ENCODE peak calls at places on chromosomes 16 and 17, in seven cellular contexts. One of them, this sample, is unnamed.

GRCh38 chr17:60006160-60006559 is 41.6 kb upstream of the RNFT1 start:
- DNase-seq in pancreas: no peak
- DNase-seq in A549: no peak
- DNase-seq in H54: no peak
- DNase-seq in NCI-H1092 treated with DMSO at 0.1 percent for 48 hours: no peak
- DNase-seq in activated B cell treated with CpG ODN at 0.5 μM for 24 hours: no peak
- DNase-seq in stimulated activated CD8-positive, alpha-beta memory T cell treated with anti-CD3 and anti-CD28 coated beads, Interleukin-2, amount 100 ng/mL, for 48 hours: no peak
- DNase-seq in this sample: no peak

GRCh38 chr17:51647873-51648272 is 387.5 kb downstream of the UTP18 start:
- DNase-seq in pancreas: no peak
- DNase-seq in A549: peak
- DNase-seq in H54: no peak
- DNase-seq in NCI-H1092 treated with DMSO at 0.1 percent for 48 hours: no peak
- DNase-seq in activated B cell treated with CpG ODN at 0.5 μM for 24 hours: no peak
- DNase-seq in stimulated activated CD8-positive, alpha-beta memory T cell treated with anti-CD3 and anti-CD28 coated beads, Interleukin-2, amount 100 ng/mL, for 48 hours: no peak
- DNase-seq in this sample: no peak

GRCh38 chr16:69318177-69318910 is 7.2 kb downstream of the VPS4A start:
- DNase-seq in pancreas: peak
- DNase-seq in A549: no peak
- DNase-seq in H54: no peak
- DNase-seq in NCI-H1092 treated with DMSO at 0.1 percent for 48 hours: no peak
- DNase-seq in activated B cell treated with CpG ODN at 0.5 μM for 24 hours: no peak
- DNase-seq in stimulated activated CD8-positive, alpha-beta memory T cell treated with anti-CD3 and anti-CD28 coated beads, Interleukin-2, amount 100 ng/mL, for 48 hours: no peak
- DNase-seq in this sample: no peak

GRCh38 chr16:27754788-27755690 is 205.1 kb downstream of the KATNIP start:
- DNase-seq in pancreas: no peak
- DNase-seq in A549: no peak
- DNase-seq in H54: no peak
- DNase-seq in NCI-H1092 treated with DMSO at 0.1 percent for 48 hours: no peak
- DNase-seq in activated B cell treated with CpG ODN at 0.5 μM for 24 hours: no peak
- DNase-seq in stimulated activated CD8-positive, alpha-beta memory T cell treated with anti-CD3 and anti-CD28 coated beads, Interleukin-2, amount 100 ng/mL, for 48 hours: no peak
- DNase-seq in this sample: no peak

GRCh38 chr17:77163001-77163400 is 22.2 kb downstream of the SEC14L1 start:
- DNase-seq in pancreas: peak
- DNase-seq in A549: no peak
- DNase-seq in H54: no peak
- DNase-seq in NCI-H1092 treated with DMSO at 0.1 percent for 48 hours: no peak
- DNase-seq in activated B cell treated with CpG ODN at 0.5 μM for 24 hours: no peak
- DNase-seq in stimulated activated CD8-positive, alpha-beta memory T cell treated with anti-CD3 and anti-CD28 coated beads, Interleukin-2, amount 100 ng/mL, for 48 hours: no peak
- DNase-seq in this sample: no peak

GRCh38 chr16:53515259-53515658 is 12.2 kb upstream of the AKTIP start:
- DNase-seq in pancreas: no peak
- DNase-seq in A549: no peak
- DNase-seq in H54: no peak
- DNase-seq in NCI-H1092 treated with DMSO at 0.1 percent for 48 hours: no peak
- DNase-seq in activated B cell treated with CpG ODN at 0.5 μM for 24 hours: no peak
- DNase-seq in stimulated activated CD8-positive, alpha-beta memory T cell treated with anti-CD3 and anti-CD28 coated beads, Interleukin-2, amount 100 ng/mL, for 48 hours: no peak
- DNase-seq in this sample: no peak

GRCh38 chr16:10100829-10101228 is 81.4 kb downstream of the GRIN2A start:
- DNase-seq in pancreas: no peak
- DNase-seq in A549: no peak
- DNase-seq in H54: no peak
- DNase-seq in NCI-H1092 treated with DMSO at 0.1 percent for 48 hours: no peak
- DNase-seq in activated B cell treated with CpG ODN at 0.5 μM for 24 hours: no peak
- DNase-seq in stimulated activated CD8-positive, alpha-beta memory T cell treated with anti-CD3 and anti-CD28 coated beads, Interleukin-2, amount 100 ng/mL, for 48 hours: no peak
- DNase-seq in this sample: no peak

GRCh38 chr17:10733666-10734065 is 3.8 kb upstream of the TMEM220 start:
- DNase-seq in pancreas: no peak
- DNase-seq in A549: no peak
- DNase-seq in H54: no peak
- DNase-seq in NCI-H1092 treated with DMSO at 0.1 percent for 48 hours: no peak
- DNase-seq in activated B cell treated with CpG ODN at 0.5 μM for 24 hours: no peak
- DNase-seq in stimulated activated CD8-positive, alpha-beta memory T cell treated with anti-CD3 and anti-CD28 coated beads, Interleukin-2, amount 100 ng/mL, for 48 hours: no peak
- DNase-seq in this sample: no peak

GRCh38 chr16:55576369-55576768 is 9.9 kb downstream of the CAPNS2 start:
- DNase-seq in pancreas: no peak
- DNase-seq in A549: no peak
- DNase-seq in H54: no peak
- DNase-seq in NCI-H1092 treated with DMSO at 0.1 percent for 48 hours: no peak
- DNase-seq in activated B cell treated with CpG ODN at 0.5 μM for 24 hours: no peak
- DNase-seq in stimulated activated CD8-positive, alpha-beta memory T cell treated with anti-CD3 and anti-CD28 coated beads, Interleukin-2, amount 100 ng/mL, for 48 hours: no peak
- DNase-seq in this sample: no peak

GRCh38 chr17:32487460-32488176 is 825 bp downstream of the CDK5R1 start:
- DNase-seq in pancreas: no peak
- DNase-seq in A549: no peak
- DNase-seq in H54: no peak
- DNase-seq in NCI-H1092 treated with DMSO at 0.1 percent for 48 hours: peak
- DNase-seq in activated B cell treated with CpG ODN at 0.5 μM for 24 hours: peak
- DNase-seq in stimulated activated CD8-positive, alpha-beta memory T cell treated with anti-CD3 and anti-CD28 coated beads, Interleukin-2, amount 100 ng/mL, for 48 hours: peak
- DNase-seq in this sample: no peak

GRCh38 chr17:67136191-67137025 is 92.1 kb downstream of the CACNG1 start:
- DNase-seq in pancreas: no peak
- DNase-seq in A549: no peak
- DNase-seq in H54: no peak
- DNase-seq in NCI-H1092 treated with DMSO at 0.1 percent for 48 hours: no peak
- DNase-seq in activated B cell treated with CpG ODN at 0.5 μM for 24 hours: no peak
- DNase-seq in stimulated activated CD8-positive, alpha-beta memory T cell treated with anti-CD3 and anti-CD28 coated beads, Interleukin-2, amount 100 ng/mL, for 48 hours: no peak
- DNase-seq in this sample: no peak

GRCh38 chr17:28274591-28275265 is 44.3 kb upstream of the TMEM97 start:
- DNase-seq in pancreas: no peak
- DNase-seq in A549: no peak
- DNase-seq in H54: no peak
- DNase-seq in NCI-H1092 treated with DMSO at 0.1 percent for 48 hours: no peak
- DNase-seq in activated B cell treated with CpG ODN at 0.5 μM for 24 hours: no peak
- DNase-seq in stimulated activated CD8-positive, alpha-beta memory T cell treated with anti-CD3 and anti-CD28 coated beads, Interleukin-2, amount 100 ng/mL, for 48 hours: no peak
- DNase-seq in this sample: no peak

GRCh38 chr17:69967910-69968411 is 107.1 kb upstream of the KCNJ16 start:
- DNase-seq in pancreas: no peak
- DNase-seq in A549: no peak
- DNase-seq in H54: no peak
- DNase-seq in NCI-H1092 treated with DMSO at 0.1 percent for 48 hours: no peak
- DNase-seq in activated B cell treated with CpG ODN at 0.5 μM for 24 hours: no peak
- DNase-seq in stimulated activated CD8-positive, alpha-beta memory T cell treated with anti-CD3 and anti-CD28 coated beads, Interleukin-2, amount 100 ng/mL, for 48 hours: no peak
- DNase-seq in this sample: no peak

GRCh38 chr17:34714475-34715410 is 135.4 kb downstream of the TMEM132E start:
- DNase-seq in pancreas: no peak
- DNase-seq in A549: no peak
- DNase-seq in H54: no peak
- DNase-seq in NCI-H1092 treated with DMSO at 0.1 percent for 48 hours: no peak
- DNase-seq in activated B cell treated with CpG ODN at 0.5 μM for 24 hours: no peak
- DNase-seq in stimulated activated CD8-positive, alpha-beta memory T cell treated with anti-CD3 and anti-CD28 coated beads, Interleukin-2, amount 100 ng/mL, for 48 hours: no peak
- DNase-seq in this sample: no peak

GRCh38 chr16:57132470-57132869 is 40.1 kb downstream of the CPNE2 start:
- DNase-seq in pancreas: no peak
- DNase-seq in A549: no peak
- DNase-seq in H54: no peak
- DNase-seq in NCI-H1092 treated with DMSO at 0.1 percent for 48 hours: no peak
- DNase-seq in activated B cell treated with CpG ODN at 0.5 μM for 24 hours: no peak
- DNase-seq in stimulated activated CD8-positive, alpha-beta memory T cell treated with anti-CD3 and anti-CD28 coated beads, Interleukin-2, amount 100 ng/mL, for 48 hours: no peak
- DNase-seq in this sample: no peak

GRCh38 chr16:85029413-85029794 is 1.8 kb downstream of the KIAA0513 start:
- DNase-seq in pancreas: no peak
- DNase-seq in A549: no peak
- DNase-seq in H54: peak
- DNase-seq in NCI-H1092 treated with DMSO at 0.1 percent for 48 hours: no peak
- DNase-seq in activated B cell treated with CpG ODN at 0.5 μM for 24 hours: no peak
- DNase-seq in stimulated activated CD8-positive, alpha-beta memory T cell treated with anti-CD3 and anti-CD28 coated beads, Interleukin-2, amount 100 ng/mL, for 48 hours: no peak
- DNase-seq in this sample: no peak

GRCh38 chr16:17166095-17166494 is 304.7 kb downstream of the XYLT1 start:
- DNase-seq in pancreas: no peak
- DNase-seq in A549: no peak
- DNase-seq in H54: no peak
- DNase-seq in NCI-H1092 treated with DMSO at 0.1 percent for 48 hours: no peak
- DNase-seq in activated B cell treated with CpG ODN at 0.5 μM for 24 hours: no peak
- DNase-seq in stimulated activated CD8-positive, alpha-beta memory T cell treated with anti-CD3 and anti-CD28 coated beads, Interleukin-2, amount 100 ng/mL, for 48 hours: no peak
- DNase-seq in this sample: no peak

GRCh38 chr17:63837480-63837879 is 5.0 kb downstream of the SMARCD2 start:
- DNase-seq in pancreas: no peak
- DNase-seq in A549: no peak
- DNase-seq in H54: no peak
- DNase-seq in NCI-H1092 treated with DMSO at 0.1 percent for 48 hours: no peak
- DNase-seq in activated B cell treated with CpG ODN at 0.5 μM for 24 hours: no peak
- DNase-seq in stimulated activated CD8-positive, alpha-beta memory T cell treated with anti-CD3 and anti-CD28 coated beads, Interleukin-2, amount 100 ng/mL, for 48 hours: no peak
- DNase-seq in this sample: no peak

GRCh38 chr17:62737513-62737912 is 70.6 kb downstream of the MARCHF10 start:
- DNase-seq in pancreas: no peak
- DNase-seq in A549: no peak
- DNase-seq in H54: no peak
- DNase-seq in NCI-H1092 treated with DMSO at 0.1 percent for 48 hours: no peak
- DNase-seq in activated B cell treated with CpG ODN at 0.5 μM for 24 hours: no peak
- DNase-seq in stimulated activated CD8-positive, alpha-beta memory T cell treated with anti-CD3 and anti-CD28 coated beads, Interleukin-2, amount 100 ng/mL, for 48 hours: no peak
- DNase-seq in this sample: no peak

GRCh38 chr17:76562734-76563148 is 22.9 kb downstream of the PRCD start:
- DNase-seq in pancreas: no peak
- DNase-seq in A549: no peak
- DNase-seq in H54: peak
- DNase-seq in NCI-H1092 treated with DMSO at 0.1 percent for 48 hours: no peak
- DNase-seq in activated B cell treated with CpG ODN at 0.5 μM for 24 hours: no peak
- DNase-seq in stimulated activated CD8-positive, alpha-beta memory T cell treated with anti-CD3 and anti-CD28 coated beads, Interleukin-2, amount 100 ng/mL, for 48 hours: no peak
- DNase-seq in this sample: no peak

GRCh38 chr16:87062569-87063442 is 254.4 kb downstream of the C16orf95 start:
- DNase-seq in pancreas: peak
- DNase-seq in A549: peak
- DNase-seq in H54: peak
- DNase-seq in NCI-H1092 treated with DMSO at 0.1 percent for 48 hours: peak
- DNase-seq in activated B cell treated with CpG ODN at 0.5 μM for 24 hours: no peak
- DNase-seq in stimulated activated CD8-positive, alpha-beta memory T cell treated with anti-CD3 and anti-CD28 coated beads, Interleukin-2, amount 100 ng/mL, for 48 hours: peak
- DNase-seq in this sample: peak

GRCh38 chr17:31699281-31699680 is 159.8 kb downstream of the COPRS start:
- DNase-seq in pancreas: no peak
- DNase-seq in A549: no peak
- DNase-seq in H54: no peak
- DNase-seq in NCI-H1092 treated with DMSO at 0.1 percent for 48 hours: no peak
- DNase-seq in activated B cell treated with CpG ODN at 0.5 μM for 24 hours: no peak
- DNase-seq in stimulated activated CD8-positive, alpha-beta memory T cell treated with anti-CD3 and anti-CD28 coated beads, Interleukin-2, amount 100 ng/mL, for 48 hours: peak
- DNase-seq in this sample: no peak

GRCh38 chr17:83191388-83192160 is 112.2 kb downstream of the METRNL start:
- DNase-seq in pancreas: no peak
- DNase-seq in A549: no peak
- DNase-seq in H54: no peak
- DNase-seq in NCI-H1092 treated with DMSO at 0.1 percent for 48 hours: no peak
- DNase-seq in activated B cell treated with CpG ODN at 0.5 μM for 24 hours: no peak
- DNase-seq in stimulated activated CD8-positive, alpha-beta memory T cell treated with anti-CD3 and anti-CD28 coated beads, Interleukin-2, amount 100 ng/mL, for 48 hours: no peak
- DNase-seq in this sample: no peak

GRCh38 chr17:29561541-29562517 is 5.0 kb downstream of the ABHD15 start:
- DNase-seq in pancreas: no peak
- DNase-seq in A549: no peak
- DNase-seq in H54: no peak
- DNase-seq in NCI-H1092 treated with DMSO at 0.1 percent for 48 hours: no peak
- DNase-seq in activated B cell treated with CpG ODN at 0.5 μM for 24 hours: no peak
- DNase-seq in stimulated activated CD8-positive, alpha-beta memory T cell treated with anti-CD3 and anti-CD28 coated beads, Interleukin-2, amount 100 ng/mL, for 48 hours: no peak
- DNase-seq in this sample: no peak

GRCh38 chr17:62628845-62629555 is 1.5 kb downstream of the MRC2 start:
- DNase-seq in pancreas: no peak
- DNase-seq in A549: no peak
- DNase-seq in H54: no peak
- DNase-seq in NCI-H1092 treated with DMSO at 0.1 percent for 48 hours: no peak
- DNase-seq in activated B cell treated with CpG ODN at 0.5 μM for 24 hours: no peak
- DNase-seq in stimulated activated CD8-positive, alpha-beta memory T cell treated with anti-CD3 and anti-CD28 coated beads, Interleukin-2, amount 100 ng/mL, for 48 hours: no peak
- DNase-seq in this sample: no peak

GRCh38 chr16:87635541-87636049 is 33.3 kb downstream of the JPH3 start:
- DNase-seq in pancreas: peak
- DNase-seq in A549: peak
- DNase-seq in H54: peak
- DNase-seq in NCI-H1092 treated with DMSO at 0.1 percent for 48 hours: peak
- DNase-seq in activated B cell treated with CpG ODN at 0.5 μM for 24 hours: peak
- DNase-seq in stimulated activated CD8-positive, alpha-beta memory T cell treated with anti-CD3 and anti-CD28 coated beads, Interleukin-2, amount 100 ng/mL, for 48 hours: peak
- DNase-seq in this sample: peak

GRCh38 chr17:29162909-29163341 is 17.3 kb downstream of the MYO18A start:
- DNase-seq in pancreas: no peak
- DNase-seq in A549: no peak
- DNase-seq in H54: no peak
- DNase-seq in NCI-H1092 treated with DMSO at 0.1 percent for 48 hours: peak
- DNase-seq in activated B cell treated with CpG ODN at 0.5 μM for 24 hours: no peak
- DNase-seq in stimulated activated CD8-positive, alpha-beta memory T cell treated with anti-CD3 and anti-CD28 coated beads, Interleukin-2, amount 100 ng/mL, for 48 hours: no peak
- DNase-seq in this sample: peak

GRCh38 chr17:6075845-6076244 is 5.7 kb downstream of the WSCD1 start:
- DNase-seq in pancreas: no peak
- DNase-seq in A549: no peak
- DNase-seq in H54: no peak
- DNase-seq in NCI-H1092 treated with DMSO at 0.1 percent for 48 hours: no peak
- DNase-seq in activated B cell treated with CpG ODN at 0.5 μM for 24 hours: no peak
- DNase-seq in stimulated activated CD8-positive, alpha-beta memory T cell treated with anti-CD3 and anti-CD28 coated beads, Interleukin-2, amount 100 ng/mL, for 48 hours: no peak
- DNase-seq in this sample: no peak